ENCODE peak calls at places on chromosomes 11 and 22, in seven cellular contexts. G is esophagus squamous epithelium, L is AG09309, Y is heart right ventricle, R is IMR-90, M is OCI-LY7, S is left ventricle myocardium inferior. V is an unnamed sample.

GRCh38 chr22:36196254-36197064 is 5.2 kb downstream of the APOL4 start:
- DNase-seq in G (no peak), L (no peak), Y (no peak), R (peak), M (no peak), S (no peak), V (no peak)

GRCh38 chr22:30304495-30305244 is 15.4 kb upstream of the CASTOR1 start:
- DNase-seq in G (no peak), L (no peak), Y (no peak), R (no peak), M (peak), S (no peak), V (no peak)

GRCh38 chr11:31643831-31644230 is 134.3 kb downstream of the ELP4 start:
- DNase-seq in G (no peak), L (peak), Y (no peak), R (peak), M (no peak), S (no peak), V (peak)

GRCh38 chr11:45087301-45087700 is 59.1 kb upstream of the PRDM11 start:
- DNase-seq in G (no peak), L (no peak), Y (no peak), R (peak), M (peak), S (no peak), V (no peak)

GRCh38 chr11:112277937-112278336 is 17.3 kb upstream of the PLET1 start:
- DNase-seq in G (no peak), L (no peak), Y (no peak), R (peak), M (no peak), S (no peak), V (no peak)

GRCh38 chr11:15563054-15563453 is 448.3 kb downstream of the INSC start:
- DNase-seq in G (no peak), L (no peak), Y (no peak), R (no peak), M (no peak), S (no peak), V (no peak)

GRCh38 chr11:67484847-67485311 is 2.1 kb downstream of the AIP start:
- DNase-seq in G (no peak), L (no peak), Y (no peak), R (no peak), M (peak), S (no peak), V (no peak)

GRCh38 chr11:72240461-72241289 is 3.3 kb downstream of the PHOX2A start:
- DNase-seq in G (no peak), L (no peak), Y (peak), R (no peak), M (no peak), S (no peak), V (no peak)

GRCh38 chr11:84930863-84931262 is 696.3 kb downstream of the DLG2 start:
- DNase-seq in G (no peak), L (no peak), Y (no peak), R (no peak), M (no peak), S (no peak), V (no peak)

GRCh38 chr11:119827113-119827512 is 98.1 kb upstream of the NECTIN1 start:
- DNase-seq in G (no peak), L (no peak), Y (no peak), R (no peak), M (no peak), S (no peak), V (no peak)

GRCh38 chr11:86940122-86940777 is 14.9 kb downstream of the FZD4 start:
- DNase-seq in G (no peak), L (no peak), Y (peak), R (peak), M (no peak), S (peak), V (peak)

GRCh38 chr11:67264886-67265632 is 1.2 kb upstream of the GRK2 start:
- DNase-seq in G (no peak), L (no peak), Y (no peak), R (no peak), M (no peak), S (no peak), V (no peak)

GRCh38 chr11:101863361-101863760 is 51.4 kb upstream of the CEP126 start:
- DNase-seq in G (no peak), L (no peak), Y (no peak), R (peak), M (no peak), S (no peak), V (peak)

GRCh38 chr11:96337541-96338530 is 5.2 kb downstream of the MAML2 start:
- DNase-seq in G (no peak), L (no peak), Y (no peak), R (peak), M (no peak), S (peak), V (no peak)

GRCh38 chr11:85947431-85948272 is 92.5 kb downstream of the CCDC83 start:
- DNase-seq in G (no peak), L (peak), Y (peak), R (peak), M (no peak), S (no peak), V (peak)

GRCh38 chr11:91158297-91158696 is 935.4 kb upstream of the CHORDC1 start:
- DNase-seq in G (no peak), L (no peak), Y (no peak), R (no peak), M (no peak), S (no peak), V (no peak)

GRCh38 chr11:6362185-6362867 is 27.9 kb upstream of the SMPD1 start:
- DNase-seq in G (no peak), L (no peak), Y (peak), R (no peak), M (no peak), S (peak), V (no peak)

GRCh38 chr11:83035070-83035854 is 36.4 kb downstream of the RAB30 start:
- DNase-seq in G (no peak), L (no peak), Y (no peak), R (no peak), M (peak), S (no peak), V (peak)

GRCh38 chr11:122440783-122441701 is 214.5 kb upstream of the UBASH3B start:
- DNase-seq in G (no peak), L (no peak), Y (peak), R (no peak), M (no peak), S (peak), V (no peak)
- H3K4me3 ChIP-seq in G (peak), L (peak), Y (peak), R (peak), M (no peak), S (peak), V (peak)

DNA sequence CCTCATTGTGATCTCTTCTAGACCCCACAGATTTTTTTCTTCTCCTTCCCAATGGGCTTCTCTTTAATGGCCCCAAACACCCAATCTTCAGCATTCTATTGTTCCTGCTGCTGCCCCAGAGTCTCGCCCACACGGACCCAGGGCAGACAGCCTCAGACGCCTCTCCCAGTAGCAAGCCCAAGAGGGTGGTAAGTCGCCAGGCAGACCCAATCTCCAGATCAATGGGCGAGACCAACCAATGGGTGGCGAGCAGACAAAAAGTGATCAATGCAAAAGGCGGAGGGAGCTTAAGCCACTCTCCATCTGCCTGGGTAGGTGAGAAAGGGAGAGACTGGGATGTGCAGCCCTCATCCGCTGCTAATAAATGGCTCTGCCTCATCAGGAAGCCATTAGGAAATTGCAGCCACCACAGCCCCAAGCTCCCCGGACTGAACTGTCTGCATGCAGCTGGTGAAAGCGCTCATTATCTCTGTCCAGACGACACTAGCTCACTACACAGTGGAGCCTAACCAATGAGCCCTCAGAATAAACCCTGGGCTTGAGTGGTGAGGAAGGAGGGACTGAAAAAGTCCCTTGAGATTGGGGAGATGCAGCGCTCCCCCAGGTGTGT is 81.8 kb downstream of the ETS1 start:
- DNase-seq in G (no peak), L (no peak), Y (no peak), R (no peak), M (no peak), S (no peak), V (no peak)
- H3K4me3 ChIP-seq in G (no peak), L (no peak), Y (no peak), R (no peak), M (no peak), S (peak), V (no peak)

GRCh38 chr11:73375830-73376167 is 400 bp upstream of the RELT start:
- DNase-seq in G (no peak), L (no peak), Y (no peak), R (no peak), M (no peak), S (no peak), V (no peak)
- H3K4me3 ChIP-seq in G (no peak), L (no peak), Y (peak), R (no peak), M (peak), S (peak), V (no peak)

GRCh38 chr22:49049691-49050090 is 778.0 kb downstream of the BRD1 start:
- DNase-seq in G (no peak), L (no peak), Y (no peak), R (no peak), M (no peak), S (no peak), V (no peak)

GRCh38 chr22:49053574-49053973 is 774.1 kb downstream of the BRD1 start:
- DNase-seq in G (no peak), L (no peak), Y (no peak), R (no peak), M (no peak), S (no peak), V (no peak)

GRCh38 chr22:49052023-49052538 is 775.6 kb downstream of the BRD1 start:
- DNase-seq in G (no peak), L (no peak), Y (no peak), R (no peak), M (no peak), S (no peak), V (no peak)

GRCh38 chr22:49052560-49052959 is 775.1 kb downstream of the BRD1 start:
- DNase-seq in G (no peak), L (no peak), Y (no peak), R (no peak), M (no peak), S (no peak), V (no peak)

DNA sequence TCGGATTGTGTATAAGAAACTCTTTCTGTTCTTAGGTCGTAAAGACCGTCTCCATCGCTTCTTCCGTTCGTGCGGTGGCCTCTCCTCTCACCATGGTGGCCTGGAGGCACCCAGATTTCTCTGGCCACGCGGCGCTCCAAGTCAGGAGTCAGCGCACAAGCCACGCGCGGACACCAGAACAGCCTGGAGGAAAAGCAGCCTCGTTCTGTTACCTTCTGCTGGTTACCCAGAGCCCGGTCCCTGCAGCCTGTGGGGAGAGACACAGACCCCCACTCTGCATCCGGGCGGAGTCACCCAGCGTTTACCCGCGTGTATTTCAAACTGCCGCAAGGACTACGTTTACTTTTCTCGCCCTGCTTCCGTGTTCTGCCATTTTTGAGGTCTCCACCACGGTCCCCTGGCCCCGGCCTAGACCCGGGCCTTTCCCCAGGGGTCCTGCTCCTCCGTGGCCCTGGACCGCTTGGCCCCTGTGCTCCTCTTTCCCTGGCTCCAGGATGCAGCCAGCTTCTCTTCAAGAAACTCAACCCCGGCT is 776.1 kb downstream of the BRD1 start:
- DNase-seq in G (no peak), L (no peak), Y (no peak), R (no peak), M (no peak), S (no peak), V (no peak)
- H3K4me3 ChIP-seq in G (peak), L (no peak), Y (peak), R (peak), M (no peak), S (peak), V (peak)

DNA sequence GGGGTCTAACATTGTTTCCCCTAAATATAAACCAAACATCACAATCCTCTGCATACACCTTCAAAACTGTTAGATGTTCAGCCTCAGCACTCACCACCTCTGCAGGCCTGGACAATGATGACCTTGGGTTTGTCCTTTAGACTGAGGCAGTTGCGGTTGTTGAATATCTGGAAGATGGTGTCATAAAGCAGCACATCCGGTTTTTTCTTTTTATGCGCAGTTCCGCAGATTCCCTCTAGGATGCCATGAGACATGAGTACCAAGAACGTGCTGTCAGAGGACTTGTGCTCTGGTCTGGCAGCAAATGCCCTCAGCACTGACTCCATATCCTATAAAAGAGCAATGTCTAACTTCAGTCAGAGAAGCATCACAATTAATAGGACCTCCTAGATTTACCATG is 22.8 kb downstream of the CASP5 start:
- DNase-seq in G (no peak), L (no peak), Y (no peak), R (no peak), M (no peak), S (no peak), V (no peak)
- H3K4me3 ChIP-seq in G (no peak), L (no peak), Y (no peak), R (no peak), M (no peak), S (no peak), V (no peak)

DNA sequence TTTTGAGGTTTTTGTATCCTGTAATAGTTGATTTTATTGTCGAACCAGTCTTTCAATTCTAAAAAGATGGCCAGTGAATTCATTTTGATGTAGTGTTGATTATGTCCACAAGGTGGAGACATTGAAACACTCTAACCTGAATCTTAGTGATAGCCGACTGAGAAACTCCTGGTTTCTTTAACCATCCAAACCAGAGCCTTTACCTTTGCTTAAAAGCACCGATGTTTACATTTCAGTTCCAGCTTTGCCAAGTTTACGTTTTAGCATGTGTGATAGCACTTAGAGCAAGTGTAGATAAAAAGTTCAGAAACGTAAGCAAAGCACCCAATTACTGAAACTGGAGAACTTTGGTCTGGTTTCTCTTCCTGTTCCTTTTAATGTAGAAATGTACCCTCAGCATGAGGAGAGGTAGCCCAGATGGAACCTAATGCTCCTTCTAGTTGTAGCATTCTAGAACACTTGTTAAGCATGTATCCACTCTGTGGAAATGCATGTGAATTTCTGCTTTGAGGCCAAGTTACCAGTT is 208.7 kb downstream of the DBX1 start:
- DNase-seq in G (no peak), L (no peak), Y (peak), R (peak), M (peak), S (no peak), V (no peak)
- H3K4me3 ChIP-seq in G (no peak), L (no peak), Y (peak), R (no peak), M (peak), S (no peak), V (no peak)

V was measured in skeletal muscle cell.